ENCODE peak calls at places on chromosomes 7 and 10, in eight cellular contexts. One of them, this sample, is unnamed.

GRCh38 chr10:89250814-89251416 is 660 bp downstream of the LIPA start:
- DNase-seq in stomach: no peak
- DNase-seq in GM10248: no peak
- DNase-seq in transverse colon: no peak
- DNase-seq in epithelial cell of proximal tubule: no peak
- DNase-seq in dorsolateral prefrontal cortex: peak
- DNase-seq in heart left ventricle: no peak
- DNase-seq in WTC11: no peak
- DNase-seq in this sample: no peak

GRCh38 chr7:50656141-50656895 is 91.1 kb upstream of the DDC start:
- DNase-seq in stomach: no peak
- DNase-seq in GM10248: no peak
- DNase-seq in transverse colon: peak
- DNase-seq in epithelial cell of proximal tubule: no peak
- DNase-seq in dorsolateral prefrontal cortex: no peak
- DNase-seq in heart left ventricle: no peak
- DNase-seq in WTC11: no peak
- DNase-seq in this sample: no peak

GRCh38 chr7:133642907-133643306 is 390.0 kb downstream of the EXOC4 start:
- DNase-seq in stomach: no peak
- DNase-seq in GM10248: no peak
- DNase-seq in transverse colon: no peak
- DNase-seq in epithelial cell of proximal tubule: no peak
- DNase-seq in dorsolateral prefrontal cortex: no peak
- DNase-seq in heart left ventricle: no peak
- DNase-seq in WTC11: no peak
- DNase-seq in this sample: no peak

GRCh38 chr10:77004917-77005564 is 632.6 kb downstream of the KCNMA1 start:
- DNase-seq in stomach: no peak
- DNase-seq in GM10248: peak
- DNase-seq in transverse colon: no peak
- DNase-seq in epithelial cell of proximal tubule: no peak
- DNase-seq in dorsolateral prefrontal cortex: no peak
- DNase-seq in heart left ventricle: peak
- DNase-seq in WTC11: no peak
- DNase-seq in this sample: peak

GRCh38 chr7:24869572-24869971 is 110.4 kb downstream of the OSBPL3 start:
- DNase-seq in stomach: no peak
- DNase-seq in GM10248: no peak
- DNase-seq in transverse colon: no peak
- DNase-seq in epithelial cell of proximal tubule: no peak
- DNase-seq in dorsolateral prefrontal cortex: no peak
- DNase-seq in heart left ventricle: no peak
- DNase-seq in WTC11: no peak
- DNase-seq in this sample: no peak

GRCh38 chr7:25549315-25549933 is 321.1 kb upstream of the NPVF start:
- DNase-seq in stomach: no peak
- DNase-seq in GM10248: no peak
- DNase-seq in transverse colon: no peak
- DNase-seq in epithelial cell of proximal tubule: no peak
- DNase-seq in dorsolateral prefrontal cortex: no peak
- DNase-seq in heart left ventricle: no peak
- DNase-seq in WTC11: no peak
- DNase-seq in this sample: no peak

GRCh38 chr7:52369922-52370321 is 665.5 kb upstream of the POM121L12 start:
- DNase-seq in stomach: no peak
- DNase-seq in GM10248: no peak
- DNase-seq in transverse colon: no peak
- DNase-seq in epithelial cell of proximal tubule: no peak
- DNase-seq in dorsolateral prefrontal cortex: no peak
- DNase-seq in heart left ventricle: no peak
- DNase-seq in WTC11: no peak
- DNase-seq in this sample: no peak

GRCh38 chr10:6936931-6937330 is 356.9 kb upstream of the PRKCQ start:
- DNase-seq in stomach: no peak
- DNase-seq in GM10248: no peak
- DNase-seq in transverse colon: no peak
- DNase-seq in epithelial cell of proximal tubule: no peak
- DNase-seq in dorsolateral prefrontal cortex: no peak
- DNase-seq in heart left ventricle: no peak
- DNase-seq in WTC11: no peak
- DNase-seq in this sample: no peak

GRCh38 chr7:100867040-100867795 is at the start of gene TRIP6:
- DNase-seq in stomach: peak
- DNase-seq in GM10248: peak
- DNase-seq in transverse colon: peak
- DNase-seq in epithelial cell of proximal tubule: no peak
- DNase-seq in dorsolateral prefrontal cortex: peak
- DNase-seq in heart left ventricle: peak
- DNase-seq in WTC11: peak
- DNase-seq in this sample: peak

GRCh38 chr10:77386833-77387232 is 250.8 kb downstream of the KCNMA1 start:
- DNase-seq in stomach: no peak
- DNase-seq in GM10248: no peak
- DNase-seq in transverse colon: no peak
- DNase-seq in epithelial cell of proximal tubule: no peak
- DNase-seq in dorsolateral prefrontal cortex: peak
- DNase-seq in heart left ventricle: no peak
- DNase-seq in WTC11: no peak
- DNase-seq in this sample: no peak

GRCh38 chr10:22086730-22087364 is 83.3 kb upstream of the DNAJC1 start:
- DNase-seq in stomach: peak
- DNase-seq in GM10248: no peak
- DNase-seq in transverse colon: peak
- DNase-seq in epithelial cell of proximal tubule: peak
- DNase-seq in dorsolateral prefrontal cortex: peak
- DNase-seq in heart left ventricle: peak
- DNase-seq in WTC11: peak
- DNase-seq in this sample: no peak

GRCh38 chr7:157663061-157663863 is 326.5 kb downstream of the DNAJB6 start:
- DNase-seq in stomach: no peak
- DNase-seq in GM10248: no peak
- DNase-seq in transverse colon: no peak
- DNase-seq in epithelial cell of proximal tubule: no peak
- DNase-seq in dorsolateral prefrontal cortex: no peak
- DNase-seq in heart left ventricle: no peak
- DNase-seq in WTC11: no peak
- DNase-seq in this sample: no peak

GRCh38 chr7:57308631-57309408 is 141.2 kb upstream of the ZNF716 start:
- DNase-seq in stomach: no peak
- DNase-seq in GM10248: no peak
- DNase-seq in transverse colon: no peak
- DNase-seq in epithelial cell of proximal tubule: no peak
- DNase-seq in dorsolateral prefrontal cortex: no peak
- DNase-seq in heart left ventricle: no peak
- DNase-seq in WTC11: peak
- DNase-seq in this sample: no peak

GRCh38 chr7:85186521-85187241 is at the start of gene SEMA3D:
- DNase-seq in stomach: peak
- DNase-seq in GM10248: peak
- DNase-seq in transverse colon: peak
- DNase-seq in epithelial cell of proximal tubule: no peak
- DNase-seq in dorsolateral prefrontal cortex: peak
- DNase-seq in heart left ventricle: peak
- DNase-seq in WTC11: peak
- DNase-seq in this sample: peak

GRCh38 chr10:69884686-69885085 is 83.0 kb downstream of the COL13A1 start:
- DNase-seq in stomach: no peak
- DNase-seq in GM10248: no peak
- DNase-seq in transverse colon: no peak
- DNase-seq in epithelial cell of proximal tubule: no peak
- DNase-seq in dorsolateral prefrontal cortex: no peak
- DNase-seq in heart left ventricle: no peak
- DNase-seq in WTC11: no peak
- DNase-seq in this sample: no peak

GRCh38 chr7:93811198-93811597 is 79.4 kb downstream of the TFPI2 start:
- DNase-seq in stomach: no peak
- DNase-seq in GM10248: no peak
- DNase-seq in transverse colon: no peak
- DNase-seq in epithelial cell of proximal tubule: no peak
- DNase-seq in dorsolateral prefrontal cortex: no peak
- DNase-seq in heart left ventricle: no peak
- DNase-seq in WTC11: no peak
- DNase-seq in this sample: no peak

GRCh38 chr7:1533569-1534329 is 3.2 kb downstream of the MAFK start:
- DNase-seq in stomach: peak
- DNase-seq in GM10248: peak
- DNase-seq in transverse colon: peak
- DNase-seq in epithelial cell of proximal tubule: no peak
- DNase-seq in dorsolateral prefrontal cortex: no peak
- DNase-seq in heart left ventricle: peak
- DNase-seq in WTC11: no peak
- DNase-seq in this sample: peak

GRCh38 chr10:26448706-26449435 is 10.7 kb downstream of the APBB1IP start:
- DNase-seq in stomach: no peak
- DNase-seq in GM10248: peak
- DNase-seq in transverse colon: peak
- DNase-seq in epithelial cell of proximal tubule: no peak
- DNase-seq in dorsolateral prefrontal cortex: no peak
- DNase-seq in heart left ventricle: no peak
- DNase-seq in WTC11: no peak
- DNase-seq in this sample: peak

GRCh38 chr7:23938230-23938629 is 228.2 kb downstream of the STK31 start:
- DNase-seq in stomach: no peak
- DNase-seq in GM10248: no peak
- DNase-seq in transverse colon: no peak
- DNase-seq in epithelial cell of proximal tubule: no peak
- DNase-seq in dorsolateral prefrontal cortex: no peak
- DNase-seq in heart left ventricle: no peak
- DNase-seq in WTC11: no peak
- DNase-seq in this sample: no peak

GRCh38 chr7:112238852-112239610 is 32.5 kb downstream of the ZNF277 start:
- DNase-seq in stomach: no peak
- DNase-seq in GM10248: no peak
- DNase-seq in transverse colon: no peak
- DNase-seq in epithelial cell of proximal tubule: peak
- DNase-seq in dorsolateral prefrontal cortex: no peak
- DNase-seq in heart left ventricle: no peak
- DNase-seq in WTC11: no peak
- DNase-seq in this sample: no peak

GRCh38 chr10:69007260-69007659 is 18.7 kb downstream of the KIFBP start:
- DNase-seq in stomach: no peak
- DNase-seq in GM10248: no peak
- DNase-seq in transverse colon: no peak
- DNase-seq in epithelial cell of proximal tubule: no peak
- DNase-seq in dorsolateral prefrontal cortex: no peak
- DNase-seq in heart left ventricle: no peak
- DNase-seq in WTC11: no peak
- DNase-seq in this sample: no peak

GRCh38 chr7:137923380-137923779 is 76.6 kb upstream of the DGKI start:
- DNase-seq in stomach: no peak
- DNase-seq in GM10248: no peak
- DNase-seq in transverse colon: no peak
- DNase-seq in epithelial cell of proximal tubule: no peak
- DNase-seq in dorsolateral prefrontal cortex: no peak
- DNase-seq in heart left ventricle: no peak
- DNase-seq in WTC11: no peak
- DNase-seq in this sample: no peak

GRCh38 chr7:54015251-54015650 is 526.9 kb upstream of the VSTM2A start:
- DNase-seq in stomach: no peak
- DNase-seq in GM10248: no peak
- DNase-seq in transverse colon: no peak
- DNase-seq in epithelial cell of proximal tubule: peak
- DNase-seq in dorsolateral prefrontal cortex: no peak
- DNase-seq in heart left ventricle: no peak
- DNase-seq in WTC11: no peak
- DNase-seq in this sample: no peak

GRCh38 chr10:51083280-51083986 is 9.1 kb downstream of the PRKG1 start:
- DNase-seq in stomach: no peak
- DNase-seq in GM10248: no peak
- DNase-seq in transverse colon: no peak
- DNase-seq in epithelial cell of proximal tubule: no peak
- DNase-seq in dorsolateral prefrontal cortex: no peak
- DNase-seq in heart left ventricle: no peak
- DNase-seq in WTC11: peak
- DNase-seq in this sample: no peak
- TF ChIP-seq CTCF in stomach: no peak
- TF ChIP-seq CTCF in GM10248: no peak
- TF ChIP-seq CTCF in transverse colon: no peak
- TF ChIP-seq CTCF in epithelial cell of proximal tubule: no peak
- TF ChIP-seq CTCF in dorsolateral prefrontal cortex: no peak
- TF ChIP-seq CTCF in heart left ventricle: no peak
- TF ChIP-seq CTCF in WTC11: no peak
- TF ChIP-seq CTCF in this sample: no peak

GRCh38 chr10:36114141-36114540 is 472.0 kb upstream of the FZD8 start:
- DNase-seq in stomach: no peak
- DNase-seq in GM10248: no peak
- DNase-seq in transverse colon: no peak
- DNase-seq in epithelial cell of proximal tubule: no peak
- DNase-seq in dorsolateral prefrontal cortex: no peak
- DNase-seq in heart left ventricle: no peak
- DNase-seq in WTC11: no peak
- DNase-seq in this sample: no peak
- TF ChIP-seq CTCF in stomach: no peak
- TF ChIP-seq CTCF in GM10248: no peak
- TF ChIP-seq CTCF in transverse colon: no peak
- TF ChIP-seq CTCF in epithelial cell of proximal tubule: no peak
- TF ChIP-seq CTCF in dorsolateral prefrontal cortex: no peak
- TF ChIP-seq CTCF in heart left ventricle: no peak
- TF ChIP-seq CTCF in WTC11: no peak
- TF ChIP-seq CTCF in this sample: no peak

DNA sequence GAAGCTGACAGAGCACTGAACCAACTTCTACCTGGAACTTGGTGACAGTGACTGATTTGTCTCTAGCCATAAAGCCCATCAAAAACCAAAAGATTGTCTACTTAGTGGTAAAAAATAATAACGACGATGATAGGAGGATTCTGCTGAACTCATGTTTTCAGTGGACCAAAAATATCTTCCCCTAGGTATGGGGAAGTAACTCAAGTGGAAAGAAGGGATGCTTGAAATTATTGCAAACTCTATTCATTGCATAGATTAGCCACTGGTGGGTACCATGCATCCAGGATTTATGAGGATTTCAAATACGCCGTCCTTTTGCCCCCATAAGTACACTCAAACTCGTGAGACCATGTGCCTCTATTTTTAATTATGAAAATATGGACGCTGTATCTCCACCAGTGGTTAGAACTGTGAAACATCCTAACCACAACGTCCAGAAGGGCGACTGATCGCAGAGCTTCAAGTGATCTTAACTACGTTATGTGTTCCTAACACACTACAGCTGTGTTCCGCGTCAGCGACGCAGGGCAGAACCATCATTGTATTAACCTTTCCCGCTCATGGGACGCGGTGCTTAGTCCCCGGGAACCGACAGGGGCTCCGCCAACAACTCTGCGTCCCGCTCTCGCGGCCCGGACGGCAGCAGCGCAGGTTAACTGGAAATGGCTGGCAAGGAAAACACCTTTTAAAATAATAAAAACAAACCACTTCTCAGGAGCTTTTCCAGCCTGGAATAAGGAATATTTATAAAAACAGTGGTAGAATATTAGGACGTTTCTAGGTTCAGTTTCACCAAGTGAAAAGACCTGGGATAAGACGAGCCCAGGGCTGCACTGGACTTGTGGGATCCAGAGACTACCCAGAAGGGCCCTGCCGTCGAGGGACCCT is 776 bp downstream of the PEX1 start:
- DNase-seq in stomach: peak
- DNase-seq in GM10248: peak
- DNase-seq in transverse colon: peak
- DNase-seq in epithelial cell of proximal tubule: no peak
- DNase-seq in dorsolateral prefrontal cortex: peak
- DNase-seq in heart left ventricle: no peak
- DNase-seq in WTC11: peak
- DNase-seq in this sample: peak
- TF ChIP-seq CTCF in stomach: no peak
- TF ChIP-seq CTCF in GM10248: no peak
- TF ChIP-seq CTCF in transverse colon: peak
- TF ChIP-seq CTCF in epithelial cell of proximal tubule: no peak
- TF ChIP-seq CTCF in dorsolateral prefrontal cortex: no peak
- TF ChIP-seq CTCF in heart left ventricle: no peak
- TF ChIP-seq CTCF in WTC11: no peak
- TF ChIP-seq CTCF in this sample: no peak

GRCh38 chr7:116341222-116341907 is 131.0 kb downstream of the TES start:
- DNase-seq in stomach: no peak
- DNase-seq in GM10248: no peak
- DNase-seq in transverse colon: no peak
- DNase-seq in epithelial cell of proximal tubule: no peak
- DNase-seq in dorsolateral prefrontal cortex: no peak
- DNase-seq in heart left ventricle: no peak
- DNase-seq in WTC11: no peak
- DNase-seq in this sample: no peak
- TF ChIP-seq CTCF in stomach: no peak
- TF ChIP-seq CTCF in GM10248: peak
- TF ChIP-seq CTCF in transverse colon: no peak
- TF ChIP-seq CTCF in epithelial cell of proximal tubule: peak
- TF ChIP-seq CTCF in dorsolateral prefrontal cortex: no peak
- TF ChIP-seq CTCF in heart left ventricle: peak
- TF ChIP-seq CTCF in WTC11: no peak
- TF ChIP-seq CTCF in this sample: no peak